ENCODE peak calls at places on chromosomes 1 and 21, in ten cellular contexts. N is tibial artery, V is endothelial cell of umbilical vein, R is choroid plexus epithelial cell, P is SJSA1, A is PC-3, E is right atrium auricular region, K is GM23338, S is spleen, I is adrenal gland. Z is an unnamed sample.

GRCh38 chr1:208329291-208329690 is 85.1 kb upstream of the PLXNA2 start:
- DNase-seq in N (no peak), V (no peak), R (no peak), P (no peak), A (peak; percentile 61), E (no peak), K (no peak), S (no peak), I (no peak), Z (no peak)

GRCh38 chr1:168079761-168080160 is 57.0 kb downstream of the GPR161 start:
- DNase-seq in N (no peak), V (no peak), R (peak; percentile 55), P (no peak), A (peak; percentile 60), E (no peak), K (no peak), S (no peak), I (no peak), Z (no peak)

GRCh38 chr1:184212649-184213314 is 161.3 kb downstream of the TSEN15 start:
- DNase-seq in N (no peak), V (no peak), R (peak; percentile 96), P (peak; percentile 53), A (peak; percentile 35), E (no peak), K (no peak), S (no peak), I (no peak), Z (peak; percentile 26)

GRCh38 chr1:108190686-108191416 is 9.3 kb downstream of the SLC25A24 start:
- DNase-seq in N (no peak), V (no peak), R (no peak), P (no peak), A (peak; percentile 25), E (no peak), K (no peak), S (no peak), I (no peak), Z (no peak)

GRCh38 chr1:241012708-241013340 is 344.2 kb downstream of the RGS7 start:
- DNase-seq in N (no peak), V (no peak), R (no peak), P (no peak), A (no peak), E (no peak), K (peak; percentile 90), S (no peak), I (no peak), Z (no peak)

GRCh38 chr1:231442735-231443134 is 20.6 kb upstream of the EGLN1 start:
- DNase-seq in N (no peak), V (no peak), R (peak; percentile 41), P (no peak), A (no peak), E (no peak), K (no peak), S (no peak), I (no peak), Z (no peak)

GRCh38 chr21:18144341-18144740 is 100.3 kb upstream of the CHODL start:
- DNase-seq in N (no peak), V (no peak), R (no peak), P (no peak), A (no peak), E (no peak), K (no peak), S (no peak), I (no peak), Z (no peak)

GRCh38 chr1:19398309-19398760 is 86.2 kb downstream of the SLC66A1 start:
- DNase-seq in N (peak; percentile 76), V (no peak), R (peak; percentile 99), P (peak; percentile 91), A (peak; percentile 55), E (no peak), K (no peak), S (no peak), I (no peak), Z (no peak)

GRCh38 chr1:68624233-68624632 is 127.4 kb upstream of the DEPDC1 start:
- DNase-seq in N (no peak), V (peak; percentile 52), R (peak; percentile 53), P (no peak), A (peak; percentile 63), E (no peak), K (peak; percentile 18), S (no peak), I (no peak), Z (no peak)

GRCh38 chr1:152145789-152146188 is 13.2 kb downstream of the RPTN start:
- DNase-seq in N (no peak), V (no peak), R (no peak), P (no peak), A (no peak), E (no peak), K (no peak), S (no peak), I (no peak), Z (no peak)

GRCh38 chr1:152148991-152149390 is 10.0 kb downstream of the RPTN start:
- DNase-seq in N (no peak), V (no peak), R (no peak), P (no peak), A (no peak), E (no peak), K (no peak), S (no peak), I (no peak), Z (no peak)

GRCh38 chr1:152148051-152148450 is 11.0 kb downstream of the RPTN start:
- DNase-seq in N (no peak), V (no peak), R (no peak), P (no peak), A (no peak), E (no peak), K (no peak), S (no peak), I (no peak), Z (no peak)

GRCh38 chr1:152141971-152142584 is 16.9 kb downstream of the RPTN start:
- DNase-seq in N (no peak), V (peak; percentile 57), R (peak; percentile 89), P (peak; percentile 55), A (peak; percentile 90), E (no peak), K (peak; percentile 90), S (no peak), I (peak; percentile 56), Z (peak; percentile 60)

GRCh38 chr1:152143147-152143845 is 15.7 kb downstream of the RPTN start:
- DNase-seq in N (no peak), V (no peak), R (no peak), P (no peak), A (no peak), E (no peak), K (no peak), S (no peak), I (no peak), Z (no peak)
- H3K4me3 ChIP-seq in N (no peak overlapping the region), V (no peak overlapping the region), R (no peak overlapping the region), P (no peak overlapping the region), A (no peak overlapping the region), E (no peak overlapping the region), K (no peak overlapping the region), S (no peak overlapping the region), I (no peak overlapping the region), Z (no peak overlapping the region)

GRCh38 chr1:96487961-96488360 is 233.6 kb upstream of the PTBP2 start:
- DNase-seq in N (peak; percentile 65), V (no peak), R (no peak), P (no peak), A (no peak), E (no peak), K (no peak), S (no peak), I (no peak), Z (peak; percentile 21)
- H3K4me3 ChIP-seq in N (no peak overlapping the region), V (no peak overlapping the region), R (no peak overlapping the region), P (no peak overlapping the region), A (no peak overlapping the region), E (no peak overlapping the region), K (no peak overlapping the region), S (no peak overlapping the region), I (no peak overlapping the region), Z (no peak overlapping the region)

DNA sequence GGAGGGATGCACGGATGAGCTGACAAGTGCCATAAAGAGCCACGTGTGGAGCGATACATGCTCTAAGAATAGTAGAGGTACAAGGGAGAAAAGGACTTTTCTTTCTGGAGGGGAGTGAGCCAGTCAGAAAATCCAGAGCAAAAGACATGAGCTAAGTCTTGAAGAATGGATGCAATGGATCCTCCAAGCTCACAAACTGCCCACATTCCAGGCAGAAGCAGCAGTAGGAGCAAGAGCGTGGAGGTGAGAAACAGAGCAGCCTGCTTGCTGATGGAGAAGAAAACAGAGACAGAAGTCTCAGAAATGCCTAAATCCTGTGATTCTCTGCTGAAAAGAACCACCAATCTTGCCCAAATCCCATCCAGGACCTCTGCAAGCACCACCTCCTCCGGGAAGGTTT is 78.2 kb upstream of the RALGPS2 start:
- DNase-seq in N (no peak), V (no peak), R (no peak), P (no peak), A (no peak), E (no peak), K (no peak), S (no peak), I (no peak), Z (no peak)
- H3K4me3 ChIP-seq in N (no peak overlapping the region), V (no peak overlapping the region), R (no peak overlapping the region), P (no peak overlapping the region), A (no peak overlapping the region), E (no peak overlapping the region), K (no peak overlapping the region), S (no peak overlapping the region), I (no peak overlapping the region), Z (no peak overlapping the region)

GRCh38 chr1:54350360-54350759 is 55.8 kb downstream of the SSBP3 start:
- DNase-seq in N (no peak), V (no peak), R (no peak), P (no peak), A (no peak), E (no peak), K (no peak), S (no peak), I (no peak), Z (no peak)

GRCh38 chr1:54345116-54345515 is 61.1 kb downstream of the SSBP3 start:
- DNase-seq in N (no peak), V (no peak), R (no peak), P (no peak), A (no peak), E (no peak), K (no peak), S (no peak), I (no peak), Z (no peak)

GRCh38 chr1:54348700-54349021 is 57.5 kb downstream of the SSBP3 start:
- DNase-seq in N (no peak), V (no peak), R (no peak), P (no peak), A (no peak), E (no peak), K (no peak), S (no peak), I (no peak), Z (no peak)

GRCh38 chr1:54347955-54348699 is 58.1 kb downstream of the SSBP3 start:
- DNase-seq in N (no peak), V (no peak), R (no peak), P (no peak), A (no peak), E (no peak), K (no peak), S (no peak), I (no peak), Z (peak; percentile 95)

DNA sequence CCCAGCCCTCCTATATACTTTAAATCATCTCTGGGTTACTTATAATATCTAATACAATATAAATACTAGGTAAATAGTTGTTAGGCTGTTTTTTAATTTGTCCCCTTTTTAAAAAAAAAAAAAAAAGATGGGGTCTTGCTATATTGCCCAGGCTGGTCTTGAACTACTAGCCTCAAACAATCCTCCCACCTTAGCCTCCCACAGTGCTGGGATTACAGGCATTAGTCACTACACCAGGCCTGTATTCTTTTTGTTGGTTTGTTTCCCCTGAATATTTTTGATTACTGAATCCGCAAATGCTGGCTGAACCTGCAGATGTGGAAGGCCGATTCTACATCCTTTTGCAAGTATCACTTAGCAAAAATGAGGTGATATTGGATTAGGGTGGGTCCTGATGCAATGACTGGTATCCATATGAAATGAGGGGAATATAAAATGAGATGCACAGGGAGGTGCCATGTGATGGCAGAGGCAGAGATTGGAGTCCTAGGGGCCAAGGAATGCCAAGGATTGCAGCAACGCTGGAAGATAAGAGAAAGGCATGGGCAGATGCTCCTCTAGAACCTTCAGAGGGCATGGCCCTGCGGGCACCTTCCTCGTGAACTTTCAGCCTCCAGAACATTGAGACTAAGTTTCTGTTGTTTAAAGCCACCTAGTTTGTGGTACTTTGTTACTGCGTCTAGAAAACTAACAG is 58.8 kb downstream of the SSBP3 start:
- DNase-seq in N (no peak), V (no peak), R (no peak), P (no peak), A (no peak), E (no peak), K (no peak), S (no peak), I (no peak), Z (no peak)
- H3K4me3 ChIP-seq in N (no peak overlapping the region), V (no peak overlapping the region), R (no peak overlapping the region), P (no peak overlapping the region), A (no peak overlapping the region), E (no peak overlapping the region), K (no peak overlapping the region), S (no peak overlapping the region), I (no peak overlapping the region), Z (no peak overlapping the region)